ENCODE peak calls at places on chromosome 3, in five cellular contexts. X, K, S, P and M are unnamed samples.
A peak's percentile ranks its signal among the peaks of the same experiment; 100 is the strongest.

GRCh38 chr3:33482126-33482525 is 41.9 kb upstream of the UBP1 start:
- DNase-seq in X (no peak), S (peak; percentile 51), K (no peak), P (no peak), M (peak; percentile 42)

GRCh38 chr3:18425641-18426403 is 683 bp upstream of the SATB1 start:
- DNase-seq in X (peak; percentile 78), S (no peak), K (no peak), P (peak; percentile 84), M (no peak)

GRCh38 chr3:52077900-52078299 is 21.5 kb upstream of the DUSP7 start:
- DNase-seq in P (no peak), K (no peak), X (no peak), S (no peak), M (no peak)

GRCh38 chr3:52268036-52268435 is 10.4 kb downstream of the WDR82 start:
- DNase-seq in K (no peak), X (no peak), S (no peak), P (no peak), M (no peak)

GRCh38 chr3:173789530-173789929 is 392.0 kb downstream of the NLGN1 start:
- DNase-seq in X (no peak), S (no peak), K (no peak), P (no peak), M (no peak)

GRCh38 chr3:132625613-132626012 is 28.5 kb downstream of the ACKR4 start:
- DNase-seq in P (no peak), X (no peak), K (no peak), S (no peak), M (no peak)

GRCh38 chr3:180408654-180409053 is 193.3 kb upstream of the TTC14 start:
- DNase-seq in P (no peak), S (no peak), X (no peak), K (no peak), M (no peak)

GRCh38 chr3:143170676-143171075 is 51.1 kb downstream of the CHST2 start:
- DNase-seq in P (no peak), K (no peak), S (no peak), X (no peak), M (no peak)

GRCh38 chr3:183291511-183292031 is 38.5 kb downstream of the B3GNT5 start:
- DNase-seq in K (no peak), P (no peak), S (peak; percentile 78), X (no peak), M (peak; percentile 72)

GRCh38 chr3:126309162-126309561 is 48.0 kb downstream of the KLF15 start:
- DNase-seq in X (no peak), K (no peak), P (no peak), S (no peak), M (no peak)

GRCh38 chr3:5423523-5423922 is 236.0 kb downstream of the EDEM1 start:
- DNase-seq in K (no peak), X (no peak), P (no peak), S (no peak), M (no peak)

GRCh38 chr3:16311960-16312451 is 47.0 kb downstream of the OXNAD1 start:
- DNase-seq in S (no peak), X (no peak), K (no peak), P (no peak), M (peak; percentile 4)

GRCh38 chr3:123349566-123350450 is 99.1 kb downstream of the ADCY5 start:
- DNase-seq in K (no peak), P (no peak), S (no peak), X (no peak), M (no peak)

GRCh38 chr3:126523745-126524428 is at the start of gene CHST13:
- DNase-seq in X (peak; percentile 80), K (no peak), P (peak; percentile 91), S (peak; percentile 87), M (peak; percentile 60)

GRCh38 chr3:40333852-40334251 is 24.3 kb downstream of the EIF1B start:
- DNase-seq in K (no peak), X (no peak), S (no peak), P (no peak), M (no peak)

GRCh38 chr3:40332684-40333083 is 23.2 kb downstream of the EIF1B start:
- DNase-seq in P (no peak), S (no peak), X (no peak), K (no peak), M (no peak)

GRCh38 chr3:40336511-40337135 is 27.1 kb downstream of the EIF1B start:
- DNase-seq in P (no peak), K (no peak), X (no peak), S (no peak), M (no peak)

GRCh38 chr3:40336101-40336500 is 26.6 kb downstream of the EIF1B start:
- DNase-seq in K (no peak), S (no peak), P (no peak), X (no peak), M (no peak)

GRCh38 chr3:40333416-40333815 is 23.9 kb downstream of the EIF1B start:
- DNase-seq in P (peak; percentile 25), S (no peak), K (no peak), X (no peak), M (no peak)
- TF ChIP-seq JUND in P (no peak), S (no peak), K (no peak), X (no peak), M (no peak)

GRCh38 chr3:112582242-112582874 is 20.5 kb downstream of the SLC35A5 start:
- DNase-seq in X (no peak), P (peak; percentile 14), K (no peak), S (peak; percentile 21), M (no peak)

GRCh38 chr3:112583105-112583504 is 21.3 kb downstream of the SLC35A5 start:
- DNase-seq in K (no peak), P (no peak), X (no peak), S (no peak), M (no peak)

GRCh38 chr3:112579697-112580096 is 17.9 kb downstream of the SLC35A5 start:
- DNase-seq in K (no peak), X (no peak), P (no peak), S (no peak), M (no peak)

DNA sequence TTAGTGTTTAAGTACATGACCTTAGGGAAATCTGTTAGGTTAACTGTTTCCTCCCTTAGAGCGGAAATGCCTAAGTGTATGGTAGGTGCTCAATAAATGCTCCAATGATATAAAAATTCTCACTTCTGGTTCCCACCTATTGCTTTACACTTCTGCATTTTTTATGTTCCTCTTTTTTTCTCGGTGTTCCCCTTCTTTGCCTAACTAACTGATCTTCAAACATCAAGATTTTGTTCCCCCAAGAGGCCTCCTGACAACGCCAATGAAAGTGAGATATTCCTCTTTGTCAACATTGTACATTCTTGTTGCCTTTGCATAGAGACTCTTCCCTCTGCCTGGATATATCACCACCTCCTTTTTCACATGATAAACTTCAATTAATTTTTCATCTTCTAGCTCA is 17.4 kb downstream of the SLC35A5 start:
- DNase-seq in P (no peak), X (no peak), K (no peak), S (no peak), M (no peak)
- TF ChIP-seq JUND in P (no peak), X (no peak), K (no peak), S (no peak), M (no peak)

GRCh38 chr3:57026918-57027317 is 33.5 kb upstream of the SPATA12 start:
- DNase-seq in S (no peak), K (no peak), P (no peak), X (no peak), M (no peak)
- TF ChIP-seq JUND in S (no peak), K (no peak), P (no peak), X (no peak), M (no peak)

GRCh38 chr3:168121175-168121853 is 25.6 kb upstream of the GOLIM4 start:
- DNase-seq in X (no peak), K (no peak), P (peak; percentile 17), S (no peak), M (peak; percentile 67)
- TF ChIP-seq JUND in X (no peak), K (no peak), P (no peak), S (no peak), M (no peak)

GRCh38 chr3:125073506-125073905 is 17.7 kb upstream of the HEG1 start:
- DNase-seq in K (no peak), P (no peak), S (no peak), X (no peak), M (no peak)

GRCh38 chr3:125069968-125070745 is 14.4 kb upstream of the HEG1 start:
- DNase-seq in S (no peak), X (no peak), P (no peak), K (no peak), M (no peak)

GRCh38 chr3:125072749-125073404 is 17.1 kb upstream of the HEG1 start:
- DNase-seq in P (no peak), S (no peak), K (no peak), X (peak; percentile 32), M (no peak)

GRCh38 chr3:125069452-125069851 is 13.7 kb upstream of the HEG1 start:
- DNase-seq in P (no peak), X (no peak), S (no peak), K (no peak), M (no peak)

GRCh38 chr3:125072310-125072709 is 16.5 kb upstream of the HEG1 start:
- DNase-seq in K (no peak), X (no peak), P (no peak), S (no peak), M (no peak)
- TF ChIP-seq JUND in K (no peak), X (no peak), P (no peak), S (no peak), M (no peak)